ENCODE peak calls at places on chromosomes 2 and 18, in nine cellular contexts. W is AG09309, R is tibial artery, E is GM13976, T is thyroid gland, K is GM13977, Q is fibroblast of the aortic adventitia, C is AG09319, A is right lobe of liver. H is an unnamed sample.

GRCh38 chr2:95062716-95063400 is 37.4 kb downstream of the MAL start:
- DNase-seq in W (no peak), R (no peak), E (peak), T (no peak), K (peak), Q (no peak), C (no peak), A (no peak), H (no peak)

GRCh38 chr2:70503896-70504295 is 49.7 kb downstream of the TGFA start:
- DNase-seq in W (no peak), R (no peak), E (no peak), T (no peak), K (no peak), Q (no peak), C (no peak), A (no peak), H (no peak)

GRCh38 chr18:68796936-68797690 is 767 bp upstream of the CCDC102B start:
- DNase-seq in W (peak), R (no peak), E (no peak), T (no peak), K (no peak), Q (peak), C (peak), A (no peak), H (no peak)

GRCh38 chr2:46315103-46315890 is 18.1 kb downstream of the EPAS1 start:
- DNase-seq in W (peak), R (peak), E (no peak), T (peak), K (no peak), Q (peak), C (peak), A (peak), H (no peak)

GRCh38 chr18:11339121-11339520 is 189.8 kb upstream of the PIEZO2 start:
- DNase-seq in W (no peak), R (no peak), E (no peak), T (no peak), K (no peak), Q (peak), C (no peak), A (no peak), H (no peak)

GRCh38 chr2:118593257-118593656 is 254.2 kb downstream of the EN1 start:
- DNase-seq in W (no peak), R (no peak), E (no peak), T (no peak), K (no peak), Q (peak), C (no peak), A (no peak), H (no peak)

GRCh38 chr2:3192281-3192818 is 185.3 kb downstream of the EIPR1 start:
- DNase-seq in W (no peak), R (no peak), E (no peak), T (no peak), K (no peak), Q (no peak), C (no peak), A (no peak), H (no peak)

GRCh38 chr2:62306751-62307468 is 111.0 kb downstream of the B3GNT2 start:
- DNase-seq in W (no peak), R (no peak), E (no peak), T (peak), K (no peak), Q (peak), C (no peak), A (no peak), H (peak)

GRCh38 chr18:36901277-36901701 is 72.4 kb downstream of the KIAA1328 start:
- DNase-seq in W (no peak), R (no peak), E (no peak), T (no peak), K (no peak), Q (peak), C (no peak), A (no peak), H (no peak)

GRCh38 chr2:237149425-237149824 is 63.7 kb downstream of the COPS8 start:
- DNase-seq in W (no peak), R (no peak), E (no peak), T (no peak), K (no peak), Q (no peak), C (no peak), A (no peak), H (no peak)

GRCh38 chr2:237324446-237325236 is 89.3 kb downstream of the COL6A3 start:
- DNase-seq in W (no peak), R (no peak), E (no peak), T (no peak), K (no peak), Q (peak), C (no peak), A (no peak), H (no peak)

GRCh38 chr18:24026457-24026856 is 11.9 kb downstream of the TTC39C start:
- DNase-seq in W (no peak), R (no peak), E (no peak), T (no peak), K (no peak), Q (no peak), C (no peak), A (no peak), H (no peak)

GRCh38 chr2:169815849-169816248 is 8.9 kb downstream of the METTL5 start:
- DNase-seq in W (no peak), R (no peak), E (no peak), T (no peak), K (no peak), Q (peak), C (no peak), A (no peak), H (no peak)

GRCh38 chr2:233486778-233487552 is 79.6 kb downstream of the USP40 start:
- DNase-seq in W (peak), R (no peak), E (peak), T (no peak), K (no peak), Q (peak), C (peak), A (no peak), H (no peak)

GRCh38 chr2:122070241-122070731 is 314.8 kb downstream of the TSN start:
- DNase-seq in W (no peak), R (no peak), E (no peak), T (no peak), K (no peak), Q (peak), C (no peak), A (no peak), H (no peak)

GRCh38 chr2:26429779-26430654 is 28.3 kb downstream of the DRC1 start:
- DNase-seq in W (peak), R (no peak), E (no peak), T (peak), K (no peak), Q (no peak), C (no peak), A (peak), H (no peak)

GRCh38 chr2:81542119-81542518 is 1237.6 kb upstream of the LRRTM1 start:
- DNase-seq in W (no peak), R (no peak), E (no peak), T (no peak), K (no peak), Q (no peak), C (no peak), A (no peak), H (no peak)

GRCh38 chr2:14194233-14194632 is 438.3 kb upstream of the LRATD1 start:
- DNase-seq in W (no peak), R (no peak), E (no peak), T (no peak), K (no peak), Q (no peak), C (no peak), A (no peak), H (no peak)

GRCh38 chr2:55901322-55901721 is 22.3 kb downstream of the EFEMP1 start:
- DNase-seq in W (no peak), R (no peak), E (no peak), T (no peak), K (no peak), Q (peak), C (no peak), A (no peak), H (no peak)

GRCh38 chr2:181356526-181356925 is 100.7 kb upstream of the ITGA4 start:
- DNase-seq in W (no peak), R (no peak), E (no peak), T (no peak), K (no peak), Q (peak), C (no peak), A (no peak), H (no peak)

GRCh38 chr2:169200756-169201155 is 131.4 kb downstream of the DHRS9 start:
- DNase-seq in W (no peak), R (no peak), E (no peak), T (no peak), K (no peak), Q (no peak), C (no peak), A (no peak), H (no peak)

GRCh38 chr2:101827246-101827645 is 129.7 kb downstream of the MAP4K4 start:
- DNase-seq in W (no peak), R (no peak), E (no peak), T (no peak), K (no peak), Q (peak), C (no peak), A (no peak), H (no peak)

GRCh38 chr2:121476714-121477113 is 54.0 kb upstream of the RNU4ATAC start:
- DNase-seq in W (no peak), R (no peak), E (no peak), T (no peak), K (no peak), Q (peak), C (no peak), A (no peak), H (no peak)

GRCh38 chr2:17620280-17620679 is 79.8 kb downstream of the VSNL1 start:
- DNase-seq in W (peak), R (no peak), E (no peak), T (peak), K (no peak), Q (peak), C (no peak), A (no peak), H (no peak)

GRCh38 chr2:45276914-45277313 is 267.7 kb upstream of the SIX2 start:
- DNase-seq in W (no peak), R (no peak), E (no peak), T (no peak), K (no peak), Q (peak), C (no peak), A (no peak), H (no peak)

GRCh38 chr18:56556907-56557306 is 81.5 kb downstream of the TXNL1 start:
- DNase-seq in W (no peak), R (no peak), E (no peak), T (no peak), K (no peak), Q (no peak), C (no peak), A (no peak), H (no peak)

GRCh38 chr2:240211096-240211495 is 70.6 kb upstream of the OTOS start:
- DNase-seq in W (no peak), R (no peak), E (no peak), T (no peak), K (no peak), Q (no peak), C (no peak), A (peak), H (no peak)

GRCh38 chr2:223416826-223417610 is 185.1 kb downstream of the SCG2 start:
- DNase-seq in W (peak), R (no peak), E (no peak), T (no peak), K (no peak), Q (peak), C (no peak), A (no peak), H (no peak)

GRCh38 chr18:76619342-76620315 is 124.6 kb upstream of the ZNF516 start:
- DNase-seq in W (no peak), R (peak), E (no peak), T (peak), K (no peak), Q (peak), C (peak), A (peak), H (no peak)

GRCh38 chr2:44016282-44016681 is 20.5 kb upstream of the LRPPRC start:
- DNase-seq in W (no peak), R (no peak), E (peak), T (peak), K (no peak), Q (peak), C (no peak), A (no peak), H (no peak)

GRCh38 chr2:132037527-132038178 is 124.1 kb downstream of the ANKRD30BL start:
- DNase-seq in W (no peak), R (no peak), E (peak), T (peak), K (peak), Q (no peak), C (no peak), A (no peak), H (no peak)

DNA sequence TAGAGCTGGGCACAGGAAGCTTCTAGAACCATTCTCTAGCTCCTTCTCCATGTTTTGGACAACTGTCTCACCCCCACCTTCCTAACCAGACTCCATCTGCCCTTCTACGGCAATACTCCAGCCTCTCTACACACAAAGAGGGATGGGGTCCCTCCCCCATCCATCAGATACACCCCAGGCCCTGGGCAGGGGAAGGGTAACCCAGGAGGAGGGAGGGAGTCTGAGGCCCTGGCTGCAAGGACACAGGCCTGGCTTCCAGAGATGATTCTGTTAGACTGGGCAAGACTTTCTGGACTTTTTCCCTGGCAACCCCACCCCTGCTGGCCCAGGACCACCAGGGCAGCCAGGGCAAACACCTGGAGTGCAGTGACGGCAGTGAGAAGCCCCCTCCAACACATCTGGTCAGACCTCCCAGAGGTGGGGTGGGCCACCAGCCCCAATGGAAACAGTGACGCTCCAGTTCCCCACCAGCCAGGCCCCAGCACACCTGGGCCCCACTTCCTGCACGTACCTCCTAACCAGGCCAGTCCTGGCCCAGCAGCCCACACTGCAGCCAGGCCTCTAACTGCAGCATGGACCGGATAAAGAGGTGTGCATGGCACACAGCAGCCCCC is 6.5 kb downstream of the CYP26B1 start:
- DNase-seq in W (no peak), R (no peak), E (no peak), T (no peak), K (no peak), Q (no peak), C (no peak), A (peak), H (no peak)
- TF ChIP-seq CTCF in W (no peak), R (no peak), E (no peak), T (no peak), K (no peak), Q (no peak), C (no peak), A (no peak), H (no peak)

GRCh38 chr2:235713244-235713643 is 219.4 kb downstream of the AGAP1 start:
- DNase-seq in W (no peak), R (no peak), E (no peak), T (no peak), K (no peak), Q (no peak), C (no peak), A (no peak), H (no peak)
- TF ChIP-seq CTCF in W (no peak), R (no peak), E (no peak), T (no peak), K (no peak), Q (no peak), C (no peak), A (no peak), H (no peak)

GRCh38 chr2:9806656-9807055 is 36.6 kb upstream of the TAF1B start:
- DNase-seq in W (no peak), R (no peak), E (no peak), T (no peak), K (peak), Q (no peak), C (no peak), A (no peak), H (no peak)
- TF ChIP-seq CTCF in W (no peak), R (no peak), E (no peak), T (no peak), K (no peak), Q (no peak), C (no peak), A (no peak), H (no peak)

GRCh38 chr2:64978514-64979268 is 10.5 kb upstream of the SLC1A4 start:
- DNase-seq in W (no peak), R (no peak), E (peak), T (no peak), K (no peak), Q (no peak), C (no peak), A (no peak), H (no peak)
- TF ChIP-seq CTCF in W (no peak), R (no peak), E (peak), T (no peak), K (no peak), Q (no peak), C (no peak), A (no peak), H (peak)

GRCh38 chr2:18855027-18855426 is 265.7 kb upstream of the NT5C1B start:
- DNase-seq in W (no peak), R (no peak), E (no peak), T (no peak), K (no peak), Q (no peak), C (no peak), A (no peak), H (no peak)
- TF ChIP-seq CTCF in W (peak), R (peak), E (no peak), T (no peak), K (no peak), Q (peak), C (peak), A (peak), H (no peak)

GRCh38 chr2:28664120-28664842 is 87.3 kb upstream of the PPP1CB start:
- DNase-seq in W (no peak), R (peak), E (no peak), T (peak), K (no peak), Q (peak), C (no peak), A (no peak), H (no peak)

GRCh38 chr2:28661589-28662001 is 90.0 kb upstream of the PPP1CB start:
- DNase-seq in W (no peak), R (peak), E (no peak), T (peak), K (no peak), Q (peak), C (peak), A (peak), H (no peak)

GRCh38 chr2:28662468-28663095 is 89.0 kb upstream of the PPP1CB start:
- DNase-seq in W (no peak), R (peak), E (no peak), T (peak), K (no peak), Q (peak), C (no peak), A (no peak), H (no peak)

GRCh38 chr2:28662044-28662443 is 89.6 kb upstream of the PPP1CB start:
- DNase-seq in W (no peak), R (no peak), E (no peak), T (no peak), K (no peak), Q (peak), C (no peak), A (no peak), H (no peak)

DNA sequence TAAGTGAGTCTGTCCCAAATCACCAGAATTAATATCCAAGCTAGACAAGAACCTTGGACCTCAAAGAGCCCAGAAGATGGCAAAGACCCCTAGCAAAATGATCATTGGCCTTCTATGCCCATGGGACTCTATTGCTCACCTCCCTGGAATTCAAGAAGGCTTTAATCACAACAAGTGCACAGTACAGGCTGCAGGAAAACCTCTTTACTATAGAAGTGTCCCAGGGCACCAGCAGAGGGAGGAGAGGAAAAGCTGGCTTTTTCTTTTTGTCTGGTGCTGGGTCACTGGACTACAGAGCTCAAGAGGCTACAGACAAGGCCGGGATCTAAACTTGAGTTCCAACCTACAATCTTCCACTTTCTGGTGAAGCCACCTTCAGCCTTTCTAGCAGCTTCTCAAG is 88.3 kb upstream of the PPP1CB start:
- DNase-seq in W (no peak), R (no peak), E (no peak), T (peak), K (no peak), Q (peak), C (no peak), A (no peak), H (no peak)
- TF ChIP-seq CTCF in W (peak), R (peak), E (no peak), T (no peak), K (no peak), Q (peak), C (peak), A (no peak), H (no peak)